ENCODE peak calls at places on chromosomes 16 and 17, in five cellular contexts. One of them, this sample, is unnamed.
A peak's percentile ranks its signal among the peaks of the same experiment; 100 is the strongest.

GRCh38 chr17:78448356-78448993 is 70.0 kb downstream of the PGS1 start:
- DNase-seq in H9: no peak
- DNase-seq in trophoblast cell: no peak
- DNase-seq in neuronal stem cell: no peak
- DNase-seq in H1: no peak
- DNase-seq in this sample: no peak

GRCh38 chr17:80141463-80142165 is 5.3 kb downstream of the EIF4A3 start:
- DNase-seq in H9: no peak
- DNase-seq in trophoblast cell: no peak
- DNase-seq in H1: no peak
- DNase-seq in neuronal stem cell: no peak
- DNase-seq in this sample: no peak

GRCh38 chr16:52677487-52677886 is 130.5 kb upstream of the TOX3 start:
- DNase-seq in neuronal stem cell: no peak
- DNase-seq in H1: no peak
- DNase-seq in H9: no peak
- DNase-seq in trophoblast cell: no peak
- DNase-seq in this sample: no peak

GRCh38 chr16:48575471-48576050 is 34.4 kb downstream of the N4BP1 start:
- DNase-seq in H9: no peak
- DNase-seq in trophoblast cell: no peak
- DNase-seq in neuronal stem cell: no peak
- DNase-seq in H1: no peak
- DNase-seq in this sample: no peak

GRCh38 chr16:28876016-28876659 is 2.1 kb upstream of the ATP2A1 start:
- DNase-seq in neuronal stem cell: no peak
- DNase-seq in H1: no peak
- DNase-seq in trophoblast cell: no peak
- DNase-seq in H9: no peak
- DNase-seq in this sample: no peak

GRCh38 chr17:33667052-33667509 is 374.0 kb upstream of the ASIC2 start:
- DNase-seq in H1: no peak
- DNase-seq in neuronal stem cell: no peak
- DNase-seq in trophoblast cell: peak; percentile 8
- DNase-seq in H9: no peak
- DNase-seq in this sample: no peak

GRCh38 chr17:1736348-1737281 is 6.1 kb upstream of the SERPINF2 start:
- DNase-seq in H1: no peak
- DNase-seq in H9: no peak
- DNase-seq in neuronal stem cell: no peak
- DNase-seq in trophoblast cell: no peak
- DNase-seq in this sample: peak; percentile 89

GRCh38 chr16:4639899-4640509 is 15.4 kb downstream of the MGRN1 start:
- DNase-seq in H9: no peak
- DNase-seq in trophoblast cell: no peak
- DNase-seq in neuronal stem cell: no peak
- DNase-seq in H1: no peak
- DNase-seq in this sample: no peak

GRCh38 chr17:33977729-33978514 is 277.2 kb upstream of the CCL2 start:
- DNase-seq in neuronal stem cell: no peak
- DNase-seq in H1: no peak
- DNase-seq in trophoblast cell: no peak
- DNase-seq in H9: no peak
- DNase-seq in this sample: no peak

GRCh38 chr17:49063652-49064051 is 66.5 kb downstream of the IGF2BP1 start:
- DNase-seq in H9: no peak
- DNase-seq in neuronal stem cell: no peak
- DNase-seq in H1: no peak
- DNase-seq in trophoblast cell: no peak
- DNase-seq in this sample: no peak

GRCh38 chr16:9128346-9129342 is 37.2 kb downstream of the HAPSTR1 start:
- DNase-seq in H9: no peak
- DNase-seq in H1: no peak
- DNase-seq in neuronal stem cell: no peak
- DNase-seq in trophoblast cell: no peak
- DNase-seq in this sample: no peak

GRCh38 chr16:15444264-15444663 is 9.9 kb downstream of the BMERB1 start:
- DNase-seq in H1: no peak
- DNase-seq in neuronal stem cell: no peak
- DNase-seq in H9: no peak
- DNase-seq in trophoblast cell: no peak
- DNase-seq in this sample: no peak

GRCh38 chr17:8884336-8884990 is 17.0 kb upstream of the PIK3R6 start:
- DNase-seq in H1: no peak
- DNase-seq in neuronal stem cell: no peak
- DNase-seq in H9: peak; percentile 39
- DNase-seq in trophoblast cell: no peak
- DNase-seq in this sample: no peak

GRCh38 chr17:36869856-36870617 is 67.2 kb upstream of the LHX1 start:
- DNase-seq in H9: peak; percentile 71
- DNase-seq in neuronal stem cell: no peak
- DNase-seq in trophoblast cell: peak; percentile 52
- DNase-seq in H1: no peak
- DNase-seq in this sample: peak; percentile 37

GRCh38 chr16:97822-98221 is 19.8 kb downstream of the MPG start:
- DNase-seq in H1: no peak
- DNase-seq in trophoblast cell: peak; percentile 42
- DNase-seq in neuronal stem cell: no peak
- DNase-seq in H9: no peak
- DNase-seq in this sample: no peak

GRCh38 chr16:3101018-3101840 is 2.1 kb upstream of the ZSCAN10 start:
- DNase-seq in H9: peak; percentile 74
- DNase-seq in H1: no peak
- DNase-seq in trophoblast cell: no peak
- DNase-seq in neuronal stem cell: no peak
- DNase-seq in this sample: peak; percentile 34

GRCh38 chr16:2787406-2787805 is at the start of gene PRSS33:
- DNase-seq in neuronal stem cell: no peak
- DNase-seq in trophoblast cell: no peak
- DNase-seq in H1: no peak
- DNase-seq in H9: peak; percentile 23
- DNase-seq in this sample: no peak

GRCh38 chr17:10737168-10737622 is 7.4 kb upstream of the TMEM220 start:
- DNase-seq in H9: peak; percentile 75
- DNase-seq in H1: no peak
- DNase-seq in neuronal stem cell: no peak
- DNase-seq in trophoblast cell: no peak
- DNase-seq in this sample: peak; percentile 66

GRCh38 chr16:82192665-82193064 is 22.6 kb upstream of the MPHOSPH6 start:
- DNase-seq in trophoblast cell: peak; percentile 3
- DNase-seq in H1: no peak
- DNase-seq in H9: no peak
- DNase-seq in neuronal stem cell: no peak
- DNase-seq in this sample: peak; percentile 77
- H2AFZ ChIP-seq in trophoblast cell: no peak overlapping the region
- H2AFZ ChIP-seq in H1: no peak overlapping the region
- H2AFZ ChIP-seq in H9: no peak overlapping the region
- H2AFZ ChIP-seq in neuronal stem cell: no peak overlapping the region
- H2AFZ ChIP-seq in this sample: no peak overlapping the region

DNA sequence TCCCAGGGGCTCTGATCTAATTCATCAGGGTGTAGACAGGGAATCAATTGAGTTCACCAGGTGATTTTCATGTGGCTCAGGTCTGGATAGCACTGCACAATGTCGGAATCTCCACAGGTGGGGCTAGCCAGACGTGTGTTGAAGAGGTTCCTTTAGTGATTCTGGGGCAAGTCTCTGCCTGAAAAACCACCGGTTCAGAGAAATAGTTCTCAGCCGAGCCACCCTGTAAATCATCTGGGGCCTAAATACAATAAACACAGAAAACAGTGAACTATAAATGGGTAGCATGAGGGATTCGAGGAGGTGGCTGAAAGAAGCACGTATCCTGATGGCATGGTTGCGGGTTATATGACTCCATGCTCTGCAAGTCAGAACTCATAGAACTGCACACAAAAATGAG is 21.3 kb downstream of the ASPA start:
- DNase-seq in H9: no peak
- DNase-seq in H1: no peak
- DNase-seq in trophoblast cell: no peak
- DNase-seq in neuronal stem cell: no peak
- DNase-seq in this sample: no peak
- H2BK12ac ChIP-seq in H9: no peak overlapping the region
- H2BK12ac ChIP-seq in H1: no peak overlapping the region
- H2BK12ac ChIP-seq in trophoblast cell: no peak overlapping the region
- H2BK12ac ChIP-seq in neuronal stem cell: no peak overlapping the region
- H2BK12ac ChIP-seq in this sample: no peak overlapping the region

GRCh38 chr17:5111402-5112204 is at the start of gene ZNF232:
- DNase-seq in H9: peak; percentile 98
- DNase-seq in trophoblast cell: peak; percentile 97
- DNase-seq in neuronal stem cell: peak; percentile 91
- DNase-seq in H1: peak; percentile 88
- DNase-seq in this sample: peak; percentile 92

GRCh38 chr17:5115673-5116651 is at the start of gene USP6:
- DNase-seq in trophoblast cell: no peak
- DNase-seq in H1: no peak
- DNase-seq in neuronal stem cell: no peak
- DNase-seq in H9: peak; percentile 71
- DNase-seq in this sample: no peak

GRCh38 chr17:5110816-5111215 is 862 bp downstream of the ZNF232 start:
- DNase-seq in H9: no peak
- DNase-seq in neuronal stem cell: peak; percentile 4
- DNase-seq in H1: no peak
- DNase-seq in trophoblast cell: no peak
- DNase-seq in this sample: peak; percentile 4
- H2AFZ ChIP-seq in H9: no peak overlapping the region
- H2AFZ ChIP-seq in neuronal stem cell: peak overlapping the region; percentile 100
- H2AFZ ChIP-seq in H1: peak overlapping the region; percentile 47
- H2AFZ ChIP-seq in trophoblast cell: no peak overlapping the region
- H2AFZ ChIP-seq in this sample: no peak overlapping the region

GRCh38 chr17:81583589-81584337 is 31.6 kb upstream of the FAAP100 start:
- DNase-seq in neuronal stem cell: no peak
- DNase-seq in H1: no peak
- DNase-seq in trophoblast cell: no peak
- DNase-seq in H9: no peak
- DNase-seq in this sample: peak; percentile 61
- H2BK12ac ChIP-seq in neuronal stem cell: no peak overlapping the region
- H2BK12ac ChIP-seq in H1: no peak overlapping the region
- H2BK12ac ChIP-seq in trophoblast cell: no peak overlapping the region
- H2BK12ac ChIP-seq in H9: no peak overlapping the region
- H2BK12ac ChIP-seq in this sample: no peak overlapping the region

This sample was measured in mesenchymal stem cell.